ENCODE peak calls at places on chromosomes 2 and 18, in ten cellular contexts. P is caudate nucleus; W is PC-3; Y is HTR-8/SVneo; X is stromal cell of bone marrow; T is pancreas; M is B cell; I is neural crest cell; C is Peyer's patch; J is CD8-positive, alpha-beta memory T cell. D is an unnamed sample.

GRCh38 chr2:112812318-112813042 is 24.1 kb downstream of the IL1B start:
- DNase-seq in M (no peak), P (no peak), C (no peak), W (no peak), X (peak), T (no peak), J (no peak), I (no peak), Y (peak), D (peak)

GRCh38 chr18:48133675-48134251 is 203.3 kb upstream of the SMAD2 start:
- DNase-seq in Y (no peak), T (peak), W (peak), X (no peak), C (peak), I (no peak), P (no peak), M (no peak), J (no peak), D (no peak)

GRCh38 chr2:73896362-73897239 is 3.8 kb downstream of the ACTG2 start:
- DNase-seq in T (no peak), P (no peak), C (peak), Y (no peak), I (no peak), W (no peak), M (peak), J (peak), X (peak), D (no peak)

GRCh38 chr18:73520229-73520628 is 627.4 kb downstream of the FBXO15 start:
- DNase-seq in W (no peak), J (no peak), T (no peak), Y (no peak), P (no peak), C (no peak), X (no peak), M (no peak), I (no peak), D (peak)

GRCh38 chr2:26300234-26300641 is 45.7 kb upstream of the SELENOI start:
- DNase-seq in Y (no peak), I (no peak), P (no peak), X (no peak), J (no peak), C (peak), T (no peak), M (peak), W (no peak), D (peak)

GRCh38 chr2:216691210-216691741 is 4.1 kb downstream of the IGFBP5 start:
- DNase-seq in X (no peak), M (no peak), W (peak), T (peak), C (peak), I (peak), Y (no peak), J (no peak), P (peak), D (peak)

GRCh38 chr2:121197369-121198091 is 87.5 kb downstream of the TFCP2L1 start:
- DNase-seq in M (no peak), C (peak), T (no peak), W (peak), I (no peak), Y (peak), J (no peak), P (no peak), X (peak), D (peak)

GRCh38 chr2:181806039-181806392 is 85.5 kb upstream of the ITPRID2 start:
- DNase-seq in I (no peak), M (no peak), J (no peak), P (no peak), Y (no peak), X (no peak), C (no peak), W (no peak), T (no peak), D (no peak)

GRCh38 chr2:101124061-101124460 is 27.1 kb downstream of the TBC1D8 start:
- DNase-seq in T (no peak), P (no peak), C (no peak), M (no peak), X (no peak), J (no peak), I (no peak), Y (no peak), W (peak), D (no peak)

GRCh38 chr2:171160119-171160629 is 519 bp downstream of the TLK1 start:
- DNase-seq in W (peak), Y (peak), C (peak), J (peak), T (peak), P (peak), M (peak), I (peak), X (no peak), D (peak)

GRCh38 chr2:45331034-45331786 is 279.9 kb downstream of the SRBD1 start:
- DNase-seq in C (no peak), M (no peak), X (no peak), J (no peak), Y (no peak), P (no peak), W (peak), I (no peak), T (peak), D (no peak)

GRCh38 chr2:36266536-36267121 is 88.9 kb upstream of the CRIM1 start:
- DNase-seq in C (no peak), Y (no peak), P (no peak), T (no peak), J (no peak), X (no peak), I (no peak), M (no peak), W (no peak), D (no peak)

GRCh38 chr18:48472610-48473009 is 63.4 kb upstream of the ZBTB7C start:
- DNase-seq in T (no peak), M (no peak), P (no peak), W (no peak), X (peak), C (no peak), I (no peak), J (no peak), Y (no peak), D (peak)

GRCh38 chr18:36706313-36706881 is 122.4 kb downstream of the TPGS2 start:
- DNase-seq in W (peak), T (no peak), X (no peak), C (no peak), Y (no peak), J (no peak), M (no peak), P (no peak), I (no peak), D (peak)

GRCh38 chr2:212494413-212495020 is 44.1 kb downstream of the ERBB4 start:
- DNase-seq in J (no peak), Y (no peak), W (no peak), I (no peak), M (no peak), P (no peak), X (no peak), C (no peak), T (no peak), D (peak)

GRCh38 chr18:2573408-2573807 is 2.1 kb downstream of the NDC80 start:
- DNase-seq in J (no peak), P (no peak), W (no peak), C (no peak), M (no peak), Y (no peak), I (no peak), X (no peak), T (no peak), D (peak)

GRCh38 chr18:76368976-76369375 is 126.1 kb downstream of the ZNF516 start:
- DNase-seq in W (no peak), T (no peak), J (no peak), Y (no peak), I (no peak), P (no peak), C (no peak), M (no peak), X (no peak), D (peak)

GRCh38 chr18:59249186-59249774 is 24.0 kb downstream of the RAX start:
- DNase-seq in J (no peak), P (peak), W (peak), I (peak), X (peak), M (peak), T (peak), C (no peak), Y (peak), D (peak)

GRCh38 chr2:233976690-233977294 is 59.6 kb downstream of the TRPM8 start:
- DNase-seq in C (no peak), T (peak), Y (peak), W (peak), P (no peak), M (peak), X (peak), I (no peak), J (peak), D (peak)

GRCh38 chr2:28327963-28328922 is 64.4 kb upstream of the FOSL2 start:
- DNase-seq in Y (no peak), J (no peak), C (no peak), M (no peak), I (no peak), W (no peak), T (no peak), P (no peak), X (peak), D (no peak)

GRCh38 chr2:26542194-26542455 is 64.2 kb upstream of the OTOF start:
- DNase-seq in Y (no peak), I (no peak), M (no peak), P (no peak), C (no peak), W (no peak), J (no peak), X (no peak), T (peak), D (no peak)

GRCh38 chr2:18855027-18855426 is 265.7 kb upstream of the NT5C1B start:
- DNase-seq in X (no peak), W (peak), C (no peak), I (no peak), Y (no peak), M (no peak), J (no peak), P (no peak), T (no peak), D (peak)

GRCh38 chr2:23386422-23387220 is 1.6 kb downstream of the KLHL29 start:
- DNase-seq in M (peak), J (no peak), C (peak), I (peak), P (no peak), X (no peak), W (peak), T (peak), Y (peak), D (no peak)

GRCh38 chr2:83572400-83572799 is 886.7 kb downstream of the SUCLG1 start:
- DNase-seq in T (no peak), M (no peak), J (no peak), I (no peak), P (no peak), W (peak), C (no peak), Y (no peak), X (no peak), D (no peak)

GRCh38 chr2:99106905-99107304 is 34.6 kb upstream of the C2orf15 start:
- DNase-seq in M (no peak), W (peak), I (no peak), P (no peak), Y (no peak), J (no peak), C (no peak), X (no peak), T (no peak), D (peak)

GRCh38 chr2:26925100-26925791 is 45.2 kb upstream of the MAPRE3 start:
- DNase-seq in W (no peak), J (no peak), I (no peak), C (peak), P (no peak), T (no peak), M (no peak), X (no peak), Y (peak), D (peak)

GRCh38 chr18:46461993-46462392 is 195.0 kb downstream of the LOXHD1 start:
- DNase-seq in M (no peak), X (no peak), W (no peak), I (no peak), T (no peak), J (no peak), C (no peak), P (no peak), Y (no peak), D (no peak)

GRCh38 chr18:37251679-37252078 is 313.9 kb downstream of the CELF4 start:
- DNase-seq in I (no peak), C (no peak), W (peak), T (peak), P (no peak), Y (no peak), J (no peak), X (no peak), M (no peak), D (no peak)

GRCh38 chr18:63155169-63155852 is 164.3 kb downstream of the BCL2 start:
- DNase-seq in I (peak), P (peak), Y (peak), J (peak), C (peak), W (peak), M (peak), X (no peak), T (peak), D (peak)

GRCh38 chr2:160596431-160596830 is 102.8 kb upstream of the RBMS1 start:
- DNase-seq in I (no peak), T (no peak), M (no peak), P (no peak), W (no peak), Y (no peak), C (no peak), J (no peak), X (no peak), D (peak)

GRCh38 chr2:7674606-7675005 is 757.4 kb downstream of the RNF144A start:
- DNase-seq in C (no peak), I (no peak), T (no peak), P (no peak), J (no peak), W (no peak), M (no peak), X (no peak), Y (no peak), D (no peak)

GRCh38 chr2:170298115-170298514 is 120.2 kb downstream of the MYO3B start:
- DNase-seq in C (no peak), I (no peak), M (no peak), T (no peak), P (no peak), W (no peak), J (no peak), X (no peak), Y (no peak), D (no peak)

GRCh38 chr2:47299555-47299954 is 103.4 kb upstream of the MSH2 start:
- DNase-seq in P (no peak), W (peak), X (peak), Y (no peak), I (no peak), T (no peak), C (no peak), J (no peak), M (no peak), D (peak)

GRCh38 chr2:31888550-31888949 is 122.3 kb downstream of the MEMO1 start:
- DNase-seq in M (no peak), X (no peak), C (no peak), J (no peak), W (no peak), Y (no peak), P (no peak), T (no peak), I (no peak), D (no peak)

GRCh38 chr2:148375214-148375613 is 269.3 kb upstream of the EPC2 start:
- DNase-seq in X (peak), W (no peak), T (no peak), M (no peak), I (no peak), C (no peak), P (no peak), J (no peak), Y (no peak), D (peak)

D was measured in amniotic epithelial cell.